ENCODE peak calls at places on chromosomes 2 and 18, in four cellular contexts. One of them, this sample, is unnamed.

GRCh38 chr2:73266061-73266891 is 18.0 kb downstream of the FBXO41 start:
- DNase-seq in IMR-90: peak; percentile 65
- DNase-seq in mesenchymal stem cell: no peak
- DNase-seq in neuronal stem cell: no peak
- DNase-seq in this sample: peak; percentile 59

GRCh38 chr2:30259827-30260679 is 28.7 kb downstream of the LBH start:
- DNase-seq in neuronal stem cell: no peak
- DNase-seq in IMR-90: no peak
- DNase-seq in mesenchymal stem cell: no peak
- DNase-seq in this sample: no peak

GRCh38 chr2:239006886-239007285 is 159.0 kb downstream of the TWIST2 start:
- DNase-seq in neuronal stem cell: no peak
- DNase-seq in IMR-90: peak; percentile 3
- DNase-seq in mesenchymal stem cell: no peak
- DNase-seq in this sample: no peak

GRCh38 chr2:64283641-64284371 is 139.6 kb upstream of the PELI1 start:
- DNase-seq in IMR-90: no peak
- DNase-seq in neuronal stem cell: no peak
- DNase-seq in mesenchymal stem cell: peak; percentile 80
- DNase-seq in this sample: peak; percentile 23

GRCh38 chr2:51027442-51027841 is 4.5 kb downstream of the NRXN1 start:
- DNase-seq in neuronal stem cell: no peak
- DNase-seq in IMR-90: no peak
- DNase-seq in mesenchymal stem cell: no peak
- DNase-seq in this sample: no peak

GRCh38 chr2:20326163-20326780 is 24.4 kb downstream of the PUM2 start:
- DNase-seq in mesenchymal stem cell: peak; percentile 68
- DNase-seq in IMR-90: peak; percentile 68
- DNase-seq in neuronal stem cell: peak; percentile 14
- DNase-seq in this sample: peak; percentile 75

GRCh38 chr2:216236486-216236885 is 127.3 kb downstream of the XRCC5 start:
- DNase-seq in neuronal stem cell: no peak
- DNase-seq in IMR-90: no peak
- DNase-seq in mesenchymal stem cell: no peak
- DNase-seq in this sample: no peak

GRCh38 chr2:75276093-75277055 is 77.1 kb upstream of the TACR1 start:
- DNase-seq in IMR-90: peak; percentile 72
- DNase-seq in neuronal stem cell: no peak
- DNase-seq in mesenchymal stem cell: peak; percentile 37
- DNase-seq in this sample: no peak

GRCh38 chr2:183010112-183010511 is 28.1 kb downstream of the NCKAP1 start:
- DNase-seq in neuronal stem cell: peak; percentile 23
- DNase-seq in mesenchymal stem cell: peak; percentile 64
- DNase-seq in IMR-90: peak; percentile 88
- DNase-seq in this sample: no peak

GRCh38 chr18:32661486-32662299 is 111.1 kb downstream of the KLHL14 start:
- DNase-seq in mesenchymal stem cell: peak; percentile 61
- DNase-seq in neuronal stem cell: no peak
- DNase-seq in IMR-90: no peak
- DNase-seq in this sample: peak; percentile 1

GRCh38 chr18:27428120-27428519 is 243.0 kb upstream of the CHST9 start:
- DNase-seq in IMR-90: no peak
- DNase-seq in neuronal stem cell: no peak
- DNase-seq in mesenchymal stem cell: no peak
- DNase-seq in this sample: peak; percentile 17

GRCh38 chr18:23970161-23971153 is 44.1 kb upstream of the TTC39C start:
- DNase-seq in neuronal stem cell: no peak
- DNase-seq in mesenchymal stem cell: no peak
- DNase-seq in IMR-90: no peak
- DNase-seq in this sample: peak; percentile 91

GRCh38 chr2:227388537-227389011 is 825 bp upstream of the SCYGR1 start:
- DNase-seq in mesenchymal stem cell: no peak
- DNase-seq in IMR-90: peak; percentile 98
- DNase-seq in neuronal stem cell: no peak
- DNase-seq in this sample: peak; percentile 77

GRCh38 chr2:118250463-118250862 is 162.2 kb downstream of the INSIG2 start:
- DNase-seq in IMR-90: no peak
- DNase-seq in neuronal stem cell: no peak
- DNase-seq in mesenchymal stem cell: no peak
- DNase-seq in this sample: peak; percentile 35

GRCh38 chr2:24515335-24515734 is 24.3 kb downstream of the NCOA1 start:
- DNase-seq in neuronal stem cell: no peak
- DNase-seq in IMR-90: no peak
- DNase-seq in mesenchymal stem cell: no peak
- DNase-seq in this sample: peak; percentile 37

GRCh38 chr2:89844221-89844943 is 1152.9 kb downstream of the RPIA start:
- DNase-seq in IMR-90: no peak
- DNase-seq in neuronal stem cell: no peak
- DNase-seq in mesenchymal stem cell: no peak
- DNase-seq in this sample: no peak

GRCh38 chr18:62877448-62878221 is 162.3 kb downstream of the PHLPP1 start:
- DNase-seq in IMR-90: peak; percentile 65
- DNase-seq in neuronal stem cell: peak; percentile 61
- DNase-seq in mesenchymal stem cell: peak; percentile 47
- DNase-seq in this sample: no peak

GRCh38 chr18:11946756-11947155 is 34.6 kb upstream of the IMPA2 start:
- DNase-seq in IMR-90: peak; percentile 67
- DNase-seq in mesenchymal stem cell: peak; percentile 70
- DNase-seq in neuronal stem cell: no peak
- DNase-seq in this sample: no peak

GRCh38 chr18:77650799-77651385 is 401.2 kb downstream of the GALR1 start:
- DNase-seq in neuronal stem cell: peak; percentile 68
- DNase-seq in mesenchymal stem cell: peak; percentile 1
- DNase-seq in IMR-90: no peak
- DNase-seq in this sample: no peak

GRCh38 chr18:77651441-77651840 is 401.8 kb downstream of the GALR1 start:
- DNase-seq in neuronal stem cell: no peak
- DNase-seq in mesenchymal stem cell: no peak
- DNase-seq in IMR-90: no peak
- DNase-seq in this sample: no peak

GRCh38 chr18:77645170-77645872 is 395.7 kb downstream of the GALR1 start:
- DNase-seq in neuronal stem cell: no peak
- DNase-seq in mesenchymal stem cell: no peak
- DNase-seq in IMR-90: no peak
- DNase-seq in this sample: no peak

GRCh38 chr18:77647472-77647871 is 397.8 kb downstream of the GALR1 start:
- DNase-seq in IMR-90: no peak
- DNase-seq in neuronal stem cell: no peak
- DNase-seq in mesenchymal stem cell: no peak
- DNase-seq in this sample: no peak

GRCh38 chr18:77648415-77648814 is 398.8 kb downstream of the GALR1 start:
- DNase-seq in neuronal stem cell: no peak
- DNase-seq in IMR-90: no peak
- DNase-seq in mesenchymal stem cell: no peak
- DNase-seq in this sample: no peak
- H3K4me3 ChIP-seq in neuronal stem cell: no peak overlapping the region
- H3K4me3 ChIP-seq in IMR-90: no peak overlapping the region
- H3K4me3 ChIP-seq in mesenchymal stem cell: no peak overlapping the region
- H3K4me3 ChIP-seq in this sample: no peak overlapping the region

GRCh38 chr2:156253765-156254164 is 78.8 kb downstream of the NR4A2 start:
- DNase-seq in neuronal stem cell: no peak
- DNase-seq in mesenchymal stem cell: no peak
- DNase-seq in IMR-90: no peak
- DNase-seq in this sample: no peak
- H3K4me2 ChIP-seq in neuronal stem cell: no peak overlapping the region
- H3K4me2 ChIP-seq in mesenchymal stem cell: no peak overlapping the region
- H3K4me2 ChIP-seq in IMR-90: no peak overlapping the region
- H3K4me2 ChIP-seq in this sample: no peak overlapping the region

GRCh38 chr2:85326946-85327756 is 638 bp downstream of the TGOLN2 start:
- DNase-seq in IMR-90: peak; percentile 45
- DNase-seq in mesenchymal stem cell: peak; percentile 59
- DNase-seq in neuronal stem cell: peak; percentile 33
- DNase-seq in this sample: no peak

GRCh38 chr2:85325466-85325811 is 2.4 kb downstream of the TGOLN2 start:
- DNase-seq in IMR-90: no peak
- DNase-seq in mesenchymal stem cell: no peak
- DNase-seq in neuronal stem cell: no peak
- DNase-seq in this sample: no peak

GRCh38 chr2:85326406-85326945 is 1.3 kb downstream of the TGOLN2 start:
- DNase-seq in IMR-90: peak; percentile 43
- DNase-seq in mesenchymal stem cell: peak; percentile 30
- DNase-seq in neuronal stem cell: no peak
- DNase-seq in this sample: peak; percentile 38

GRCh38 chr2:85329181-85329651 is 1.4 kb upstream of the TGOLN2 start:
- DNase-seq in IMR-90: no peak
- DNase-seq in neuronal stem cell: no peak
- DNase-seq in mesenchymal stem cell: no peak
- DNase-seq in this sample: no peak

GRCh38 chr2:85327757-85328617 is at the start of gene TGOLN2:
- DNase-seq in neuronal stem cell: peak; percentile 85
- DNase-seq in IMR-90: peak; percentile 85
- DNase-seq in mesenchymal stem cell: peak; percentile 93
- DNase-seq in this sample: peak; percentile 93
- H3K14ac ChIP-seq in neuronal stem cell: peak within 1 kb of the TSS; percentile 92
- H3K14ac ChIP-seq in IMR-90: peak within 1 kb of the TSS; percentile 96
- H3K14ac ChIP-seq in mesenchymal stem cell: no peak within 1 kb of the TSS
- H3K14ac ChIP-seq in this sample: peak within 1 kb of the TSS; percentile 99

GRCh38 chr2:66573866-66574265 is 138.9 kb downstream of the MEIS1 start:
- DNase-seq in IMR-90: peak; percentile 49
- DNase-seq in mesenchymal stem cell: peak; percentile 51
- DNase-seq in neuronal stem cell: no peak
- DNase-seq in this sample: no peak
- H3K4me3 ChIP-seq in IMR-90: peak overlapping the region; percentile 19
- H3K4me3 ChIP-seq in mesenchymal stem cell: no peak overlapping the region
- H3K4me3 ChIP-seq in neuronal stem cell: peak overlapping the region; percentile 40
- H3K4me3 ChIP-seq in this sample: no peak overlapping the region

GRCh38 chr18:13610517-13610916 is 115.8 kb downstream of the FAM210A start:
- DNase-seq in IMR-90: no peak
- DNase-seq in neuronal stem cell: no peak
- DNase-seq in mesenchymal stem cell: no peak
- DNase-seq in this sample: no peak
- H3K4me2 ChIP-seq in IMR-90: no peak overlapping the region
- H3K4me2 ChIP-seq in neuronal stem cell: no peak overlapping the region
- H3K4me2 ChIP-seq in mesenchymal stem cell: no peak overlapping the region
- H3K4me2 ChIP-seq in this sample: no peak overlapping the region

GRCh38 chr2:66303471-66303870 is 131.5 kb upstream of the MEIS1 start:
- DNase-seq in IMR-90: no peak
- DNase-seq in mesenchymal stem cell: no peak
- DNase-seq in neuronal stem cell: no peak
- DNase-seq in this sample: no peak

GRCh38 chr2:66306488-66306887 is 128.4 kb upstream of the MEIS1 start:
- DNase-seq in IMR-90: no peak
- DNase-seq in mesenchymal stem cell: no peak
- DNase-seq in neuronal stem cell: no peak
- DNase-seq in this sample: no peak

GRCh38 chr2:66305714-66306113 is 129.2 kb upstream of the MEIS1 start:
- DNase-seq in mesenchymal stem cell: no peak
- DNase-seq in neuronal stem cell: no peak
- DNase-seq in IMR-90: peak; percentile 2
- DNase-seq in this sample: no peak

GRCh38 chr2:66301073-66301766 is 133.7 kb upstream of the MEIS1 start:
- DNase-seq in IMR-90: peak; percentile 34
- DNase-seq in neuronal stem cell: no peak
- DNase-seq in mesenchymal stem cell: no peak
- DNase-seq in this sample: no peak

GRCh38 chr2:66301767-66302140 is 133.2 kb upstream of the MEIS1 start:
- DNase-seq in mesenchymal stem cell: no peak
- DNase-seq in IMR-90: no peak
- DNase-seq in neuronal stem cell: no peak
- DNase-seq in this sample: no peak
- H3K14ac ChIP-seq in mesenchymal stem cell: no peak overlapping the region
- H3K14ac ChIP-seq in IMR-90: no peak overlapping the region
- H3K14ac ChIP-seq in neuronal stem cell: no peak overlapping the region
- H3K14ac ChIP-seq in this sample: no peak overlapping the region

DNA sequence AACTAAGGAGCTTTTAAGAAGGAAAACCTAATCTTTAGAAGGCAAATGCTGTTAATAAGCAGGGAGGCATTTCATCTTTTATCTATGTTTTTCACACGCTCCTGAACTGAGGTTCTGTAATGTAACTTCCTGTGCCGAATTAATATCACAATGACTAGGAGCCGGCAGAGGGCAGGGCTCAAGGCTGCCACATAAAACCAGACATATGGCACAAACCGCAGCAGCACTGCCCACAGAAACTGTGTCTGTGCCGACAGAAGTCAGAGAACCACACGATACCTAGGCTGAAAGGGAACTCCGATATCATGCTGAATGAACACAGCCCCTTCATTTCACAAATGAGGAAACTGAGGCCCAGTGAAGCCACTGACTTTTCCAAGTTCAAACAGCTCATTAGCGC is 112.1 kb downstream of the EIPR1 start:
- DNase-seq in IMR-90: no peak
- DNase-seq in mesenchymal stem cell: no peak
- DNase-seq in neuronal stem cell: no peak
- DNase-seq in this sample: no peak
- H3K4me3 ChIP-seq in IMR-90: no peak overlapping the region
- H3K4me3 ChIP-seq in mesenchymal stem cell: no peak overlapping the region
- H3K4me3 ChIP-seq in neuronal stem cell: no peak overlapping the region
- H3K4me3 ChIP-seq in this sample: no peak overlapping the region

GRCh38 chr18:77069931-77070330 is 62.7 kb downstream of the MBP start:
- DNase-seq in neuronal stem cell: no peak
- DNase-seq in IMR-90: no peak
- DNase-seq in mesenchymal stem cell: no peak
- DNase-seq in this sample: no peak

GRCh38 chr18:77068890-77069312 is 63.7 kb downstream of the MBP start:
- DNase-seq in IMR-90: peak; percentile 28
- DNase-seq in neuronal stem cell: no peak
- DNase-seq in mesenchymal stem cell: peak; percentile 47
- DNase-seq in this sample: no peak

GRCh38 chr18:77069482-77069881 is 63.1 kb downstream of the MBP start:
- DNase-seq in IMR-90: no peak
- DNase-seq in neuronal stem cell: no peak
- DNase-seq in mesenchymal stem cell: no peak
- DNase-seq in this sample: no peak

GRCh38 chr18:77067315-77068061 is 65.1 kb downstream of the MBP start:
- DNase-seq in mesenchymal stem cell: peak; percentile 98
- DNase-seq in neuronal stem cell: no peak
- DNase-seq in IMR-90: peak; percentile 96
- DNase-seq in this sample: peak; percentile 72

DNA sequence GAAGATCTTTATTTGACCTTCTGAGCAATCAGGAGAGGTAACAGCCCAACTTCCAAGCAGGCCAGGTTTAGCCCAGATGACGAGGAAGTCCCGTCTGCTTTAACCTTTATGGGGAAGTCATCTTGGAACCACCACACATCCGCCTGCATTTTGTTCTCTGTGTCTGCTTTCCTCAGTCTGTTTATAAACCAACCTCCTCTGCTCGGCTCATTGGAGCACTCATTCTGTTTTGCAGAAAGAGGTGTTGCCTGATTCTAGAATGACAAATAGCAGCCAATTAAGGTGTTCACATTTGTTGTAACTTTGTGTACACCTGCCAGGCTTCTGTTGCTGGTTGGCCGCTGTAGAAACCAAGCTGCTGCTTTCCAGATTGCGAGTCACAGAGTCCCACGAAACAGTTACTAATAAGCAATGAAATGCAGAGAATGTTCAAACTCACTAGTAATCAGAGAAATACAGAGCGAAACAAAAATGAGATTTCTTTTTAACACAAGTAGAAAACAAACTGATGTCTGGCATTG is 64.2 kb downstream of the MBP start:
- DNase-seq in neuronal stem cell: no peak
- DNase-seq in mesenchymal stem cell: peak; percentile 69
- DNase-seq in IMR-90: peak; percentile 75
- DNase-seq in this sample: no peak
- H3K4me2 ChIP-seq in neuronal stem cell: no peak overlapping the region
- H3K4me2 ChIP-seq in mesenchymal stem cell: peak overlapping the region; percentile 31
- H3K4me2 ChIP-seq in IMR-90: peak overlapping the region; percentile 48
- H3K4me2 ChIP-seq in this sample: no peak overlapping the region